ENCODE peak calls at places on chromosome 11, in four cellular contexts. C is amygdala, J is GM04503, F is HT1080. N is an unnamed sample.
A peak's percentile ranks its signal among the peaks of the same experiment; 100 is the strongest.

GRCh38 chr11:117875397-117876048 is 935 bp downstream of the FXYD6 start:
- DNase-seq in C (no peak), J (no peak), F (no peak), N (no peak)

GRCh38 chr11:45233121-45233803 is 52.9 kb downstream of the SYT13 start:
- DNase-seq in C (no peak), J (no peak), F (peak; percentile 80), N (peak; percentile 70)

GRCh38 chr11:16669799-16670415 is 68.5 kb upstream of the C11orf58 start:
- DNase-seq in C (no peak), J (no peak), F (peak; percentile 94), N (peak; percentile 69)

GRCh38 chr11:27696961-27697360 is 3.3 kb downstream of the BDNF start:
- DNase-seq in C (no peak), J (no peak), F (no peak), N (no peak)

GRCh38 chr11:65380460-65381126 is 1.9 kb downstream of the SLC25A45 start:
- DNase-seq in C (no peak), J (no peak), F (no peak), N (no peak)

GRCh38 chr11:110584150-110584549 is 128.1 kb downstream of the ARHGAP20 start:
- DNase-seq in C (no peak), J (no peak), F (no peak), N (no peak)

GRCh38 chr11:68999093-68999747 is 13.8 kb downstream of the MRGPRF start:
- DNase-seq in C (no peak), J (no peak), F (no peak), N (no peak)

GRCh38 chr11:44632466-44633123 is 67.1 kb downstream of the CD82 start:
- DNase-seq in C (no peak), J (no peak), F (peak; percentile 49), N (peak; percentile 45)

GRCh38 chr11:87477321-87477720 is 439.6 kb downstream of the TMEM135 start:
- DNase-seq in C (no peak), J (no peak), F (no peak), N (no peak)

GRCh38 chr11:44327730-44328691 is 18.1 kb upstream of the ALX4 start:
- DNase-seq in C (no peak), J (no peak), F (peak; percentile 14), N (no peak)

GRCh38 chr11:57387284-57388030 is 3.0 kb downstream of the PRG2 start:
- DNase-seq in C (no peak), J (no peak), F (peak; percentile 62), N (peak; percentile 39)

GRCh38 chr11:107468596-107468995 is 11.0 kb upstream of the CWF19L2 start:
- DNase-seq in C (no peak), J (no peak), F (peak; percentile 25), N (no peak)

GRCh38 chr11:125057370-125058060 is 5.6 kb upstream of the SLC37A2 start:
- DNase-seq in C (no peak), J (no peak), F (no peak), N (no peak)

GRCh38 chr11:2930705-2931415 is 1.6 kb upstream of the PHLDA2 start:
- DNase-seq in C (no peak), J (no peak), F (peak; percentile 78), N (peak; percentile 84)

N was measured in PC-3.